ENCODE peak calls at places on chromosomes 5 and 9, in nine cellular contexts. One of them, this sample, is unnamed.

GRCh38 chr5:154995679-154996078 is 17.9 kb upstream of the KIF4B start:
- DNase-seq in islet precursor cell: no peak
- DNase-seq in T-helper 9 cell: no peak
- DNase-seq in CD8-positive, alpha-beta memory T cell: no peak
- DNase-seq in pons: no peak
- DNase-seq in germinal center: no peak
- DNase-seq in foreskin keratinocyte: no peak
- DNase-seq in stimulated activated CD8-positive, alpha-beta memory T cell treated with anti-CD3 and anti-CD28 coated beads, Interleukin-15, amount 100 ng/mL, for 1 hour: no peak
- DNase-seq in fibroblast of mammary gland: no peak
- DNase-seq in this sample: no peak

GRCh38 chr5:30690931-30691330 is 502.6 kb upstream of the CDH6 start:
- DNase-seq in germinal center: no peak
- DNase-seq in T-helper 9 cell: no peak
- DNase-seq in islet precursor cell: no peak
- DNase-seq in stimulated activated CD8-positive, alpha-beta memory T cell treated with anti-CD3 and anti-CD28 coated beads, Interleukin-15, amount 100 ng/mL, for 1 hour: no peak
- DNase-seq in fibroblast of mammary gland: no peak
- DNase-seq in pons: no peak
- DNase-seq in CD8-positive, alpha-beta memory T cell: no peak
- DNase-seq in foreskin keratinocyte: no peak
- DNase-seq in this sample: no peak

GRCh38 chr5:135193213-135194125 is 159.4 kb upstream of the PITX1 start:
- DNase-seq in CD8-positive, alpha-beta memory T cell: no peak
- DNase-seq in islet precursor cell: peak; percentile 71
- DNase-seq in pons: no peak
- DNase-seq in stimulated activated CD8-positive, alpha-beta memory T cell treated with anti-CD3 and anti-CD28 coated beads, Interleukin-15, amount 100 ng/mL, for 1 hour: no peak
- DNase-seq in fibroblast of mammary gland: peak; percentile 56
- DNase-seq in germinal center: no peak
- DNase-seq in T-helper 9 cell: no peak
- DNase-seq in foreskin keratinocyte: peak; percentile 34
- DNase-seq in this sample: no peak

GRCh38 chr9:113403651-113404050 is 2.6 kb upstream of the ALAD start:
- DNase-seq in foreskin keratinocyte: no peak
- DNase-seq in pons: peak; percentile 30
- DNase-seq in germinal center: no peak
- DNase-seq in islet precursor cell: no peak
- DNase-seq in stimulated activated CD8-positive, alpha-beta memory T cell treated with anti-CD3 and anti-CD28 coated beads, Interleukin-15, amount 100 ng/mL, for 1 hour: no peak
- DNase-seq in CD8-positive, alpha-beta memory T cell: no peak
- DNase-seq in fibroblast of mammary gland: no peak
- DNase-seq in T-helper 9 cell: no peak
- DNase-seq in this sample: no peak

GRCh38 chr5:40653221-40654022 is 26.3 kb upstream of the PTGER4 start:
- DNase-seq in islet precursor cell: no peak
- DNase-seq in T-helper 9 cell: no peak
- DNase-seq in CD8-positive, alpha-beta memory T cell: peak; percentile 29
- DNase-seq in fibroblast of mammary gland: no peak
- DNase-seq in stimulated activated CD8-positive, alpha-beta memory T cell treated with anti-CD3 and anti-CD28 coated beads, Interleukin-15, amount 100 ng/mL, for 1 hour: no peak
- DNase-seq in germinal center: no peak
- DNase-seq in foreskin keratinocyte: no peak
- DNase-seq in pons: no peak
- DNase-seq in this sample: no peak

GRCh38 chr5:139638090-139638735 is 9.9 kb upstream of the CXXC5 start:
- DNase-seq in CD8-positive, alpha-beta memory T cell: peak; percentile 31
- DNase-seq in fibroblast of mammary gland: peak; percentile 75
- DNase-seq in T-helper 9 cell: no peak
- DNase-seq in stimulated activated CD8-positive, alpha-beta memory T cell treated with anti-CD3 and anti-CD28 coated beads, Interleukin-15, amount 100 ng/mL, for 1 hour: no peak
- DNase-seq in islet precursor cell: peak; percentile 88
- DNase-seq in foreskin keratinocyte: no peak
- DNase-seq in germinal center: peak; percentile 66
- DNase-seq in pons: peak; percentile 88
- DNase-seq in this sample: peak; percentile 87

GRCh38 chr9:112554516-112554915 is 67.9 kb downstream of the KIAA1958 start:
- DNase-seq in T-helper 9 cell: no peak
- DNase-seq in foreskin keratinocyte: peak; percentile 79
- DNase-seq in pons: no peak
- DNase-seq in CD8-positive, alpha-beta memory T cell: no peak
- DNase-seq in islet precursor cell: no peak
- DNase-seq in germinal center: no peak
- DNase-seq in stimulated activated CD8-positive, alpha-beta memory T cell treated with anti-CD3 and anti-CD28 coated beads, Interleukin-15, amount 100 ng/mL, for 1 hour: no peak
- DNase-seq in fibroblast of mammary gland: peak; percentile 48
- DNase-seq in this sample: no peak

GRCh38 chr9:97851450-97851883 is 1.6 kb upstream of the FOXE1 start:
- DNase-seq in T-helper 9 cell: no peak
- DNase-seq in CD8-positive, alpha-beta memory T cell: no peak
- DNase-seq in stimulated activated CD8-positive, alpha-beta memory T cell treated with anti-CD3 and anti-CD28 coated beads, Interleukin-15, amount 100 ng/mL, for 1 hour: no peak
- DNase-seq in pons: no peak
- DNase-seq in islet precursor cell: no peak
- DNase-seq in fibroblast of mammary gland: no peak
- DNase-seq in foreskin keratinocyte: no peak
- DNase-seq in germinal center: no peak
- DNase-seq in this sample: no peak

GRCh38 chr9:125822902-125823301 is 75.7 kb downstream of the PBX3 start:
- DNase-seq in CD8-positive, alpha-beta memory T cell: no peak
- DNase-seq in islet precursor cell: no peak
- DNase-seq in fibroblast of mammary gland: no peak
- DNase-seq in foreskin keratinocyte: no peak
- DNase-seq in germinal center: no peak
- DNase-seq in T-helper 9 cell: no peak
- DNase-seq in pons: no peak
- DNase-seq in stimulated activated CD8-positive, alpha-beta memory T cell treated with anti-CD3 and anti-CD28 coated beads, Interleukin-15, amount 100 ng/mL, for 1 hour: no peak
- DNase-seq in this sample: no peak

GRCh38 chr5:81754621-81755020 is 3.7 kb upstream of the SSBP2 start:
- DNase-seq in pons: no peak
- DNase-seq in islet precursor cell: no peak
- DNase-seq in germinal center: no peak
- DNase-seq in CD8-positive, alpha-beta memory T cell: no peak
- DNase-seq in stimulated activated CD8-positive, alpha-beta memory T cell treated with anti-CD3 and anti-CD28 coated beads, Interleukin-15, amount 100 ng/mL, for 1 hour: no peak
- DNase-seq in T-helper 9 cell: no peak
- DNase-seq in fibroblast of mammary gland: no peak
- DNase-seq in foreskin keratinocyte: no peak
- DNase-seq in this sample: no peak

GRCh38 chr9:93677641-93678136 is 101.3 kb downstream of the PHF2 start:
- DNase-seq in germinal center: no peak
- DNase-seq in pons: no peak
- DNase-seq in CD8-positive, alpha-beta memory T cell: no peak
- DNase-seq in T-helper 9 cell: no peak
- DNase-seq in stimulated activated CD8-positive, alpha-beta memory T cell treated with anti-CD3 and anti-CD28 coated beads, Interleukin-15, amount 100 ng/mL, for 1 hour: no peak
- DNase-seq in islet precursor cell: peak; percentile 42
- DNase-seq in fibroblast of mammary gland: no peak
- DNase-seq in foreskin keratinocyte: no peak
- DNase-seq in this sample: peak; percentile 34

GRCh38 chr5:148790545-148791333 is 35.7 kb upstream of the ADRB2 start:
- DNase-seq in pons: no peak
- DNase-seq in fibroblast of mammary gland: no peak
- DNase-seq in CD8-positive, alpha-beta memory T cell: no peak
- DNase-seq in T-helper 9 cell: no peak
- DNase-seq in germinal center: no peak
- DNase-seq in foreskin keratinocyte: peak; percentile 98
- DNase-seq in islet precursor cell: no peak
- DNase-seq in stimulated activated CD8-positive, alpha-beta memory T cell treated with anti-CD3 and anti-CD28 coated beads, Interleukin-15, amount 100 ng/mL, for 1 hour: no peak
- DNase-seq in this sample: no peak

GRCh38 chr5:148011407-148012124 is 52.2 kb upstream of the SPINK5 start:
- DNase-seq in pons: no peak
- DNase-seq in CD8-positive, alpha-beta memory T cell: no peak
- DNase-seq in fibroblast of mammary gland: peak; percentile 87
- DNase-seq in T-helper 9 cell: no peak
- DNase-seq in islet precursor cell: peak; percentile 81
- DNase-seq in foreskin keratinocyte: peak; percentile 94
- DNase-seq in stimulated activated CD8-positive, alpha-beta memory T cell treated with anti-CD3 and anti-CD28 coated beads, Interleukin-15, amount 100 ng/mL, for 1 hour: no peak
- DNase-seq in germinal center: no peak
- DNase-seq in this sample: no peak

GRCh38 chr9:859251-859650 is 17.8 kb downstream of the DMRT1 start:
- DNase-seq in foreskin keratinocyte: no peak
- DNase-seq in fibroblast of mammary gland: no peak
- DNase-seq in germinal center: peak; percentile 78
- DNase-seq in islet precursor cell: no peak
- DNase-seq in stimulated activated CD8-positive, alpha-beta memory T cell treated with anti-CD3 and anti-CD28 coated beads, Interleukin-15, amount 100 ng/mL, for 1 hour: no peak
- DNase-seq in CD8-positive, alpha-beta memory T cell: no peak
- DNase-seq in T-helper 9 cell: no peak
- DNase-seq in pons: no peak
- DNase-seq in this sample: no peak

GRCh38 chr5:78600656-78601452 is 47.7 kb downstream of the LHFPL2 start:
- DNase-seq in foreskin keratinocyte: no peak
- DNase-seq in germinal center: no peak
- DNase-seq in fibroblast of mammary gland: peak; percentile 95
- DNase-seq in pons: no peak
- DNase-seq in stimulated activated CD8-positive, alpha-beta memory T cell treated with anti-CD3 and anti-CD28 coated beads, Interleukin-15, amount 100 ng/mL, for 1 hour: no peak
- DNase-seq in CD8-positive, alpha-beta memory T cell: no peak
- DNase-seq in islet precursor cell: no peak
- DNase-seq in T-helper 9 cell: no peak
- DNase-seq in this sample: no peak

GRCh38 chr9:37001461-37001860 is 32.6 kb downstream of the PAX5 start:
- DNase-seq in pons: no peak
- DNase-seq in T-helper 9 cell: no peak
- DNase-seq in CD8-positive, alpha-beta memory T cell: no peak
- DNase-seq in stimulated activated CD8-positive, alpha-beta memory T cell treated with anti-CD3 and anti-CD28 coated beads, Interleukin-15, amount 100 ng/mL, for 1 hour: no peak
- DNase-seq in germinal center: no peak
- DNase-seq in islet precursor cell: no peak
- DNase-seq in fibroblast of mammary gland: no peak
- DNase-seq in foreskin keratinocyte: no peak
- DNase-seq in this sample: no peak

GRCh38 chr5:142981475-142981874 is 211.3 kb downstream of the ARHGAP26 start:
- DNase-seq in germinal center: no peak
- DNase-seq in T-helper 9 cell: no peak
- DNase-seq in pons: no peak
- DNase-seq in fibroblast of mammary gland: no peak
- DNase-seq in CD8-positive, alpha-beta memory T cell: no peak
- DNase-seq in islet precursor cell: no peak
- DNase-seq in foreskin keratinocyte: peak; percentile 15
- DNase-seq in stimulated activated CD8-positive, alpha-beta memory T cell treated with anti-CD3 and anti-CD28 coated beads, Interleukin-15, amount 100 ng/mL, for 1 hour: no peak
- DNase-seq in this sample: no peak

GRCh38 chr5:145800181-145800580 is 35.0 kb downstream of the PRELID2 start:
- DNase-seq in fibroblast of mammary gland: no peak
- DNase-seq in germinal center: no peak
- DNase-seq in CD8-positive, alpha-beta memory T cell: no peak
- DNase-seq in stimulated activated CD8-positive, alpha-beta memory T cell treated with anti-CD3 and anti-CD28 coated beads, Interleukin-15, amount 100 ng/mL, for 1 hour: no peak
- DNase-seq in islet precursor cell: no peak
- DNase-seq in foreskin keratinocyte: no peak
- DNase-seq in pons: no peak
- DNase-seq in T-helper 9 cell: no peak
- DNase-seq in this sample: no peak

This sample was measured in lower lobe of right lung.